ENCODE peak calls at places on chromosomes 12 and 14, in six cellular contexts. I is cardiac septum, S is H7, A is AG04449, P is A549, G is nephron progenitor cell. T is an unnamed sample.

GRCh38 chr12:27525373-27525772 is 1.4 kb downstream of the PPFIBP1 start:
- DNase-seq in I (no peak), S (peak), A (no peak), P (peak), G (no peak), T (no peak)

GRCh38 chr12:123973552-123974341 is 732 bp downstream of the ZNF664 start:
- DNase-seq in I (no peak), S (peak), A (no peak), P (peak), G (peak), T (peak)

GRCh38 chr12:83057436-83057835 is 370.7 kb downstream of the TMTC2 start:
- DNase-seq in I (no peak), S (no peak), A (no peak), P (no peak), G (no peak), T (no peak)

GRCh38 chr14:71236430-71236829 is 329.2 kb downstream of the PCNX1 start:
- DNase-seq in I (no peak), S (no peak), A (no peak), P (no peak), G (no peak), T (no peak)

GRCh38 chr14:56555921-56556570 is 23.6 kb upstream of the TMEM260 start:
- DNase-seq in I (no peak), S (peak), A (no peak), P (peak), G (no peak), T (no peak)

GRCh38 chr12:107650977-107651376 is 34.6 kb upstream of the PWP1 start:
- DNase-seq in I (no peak), S (no peak), A (no peak), P (no peak), G (no peak), T (no peak)

GRCh38 chr14:42944284-42944683 is 1337.6 kb downstream of the LRFN5 start:
- DNase-seq in I (no peak), S (no peak), A (no peak), P (no peak), G (no peak), T (no peak)

GRCh38 chr14:33726685-33727084 is 224.2 kb downstream of the EGLN3 start:
- DNase-seq in I (no peak), S (no peak), A (no peak), P (no peak), G (no peak), T (no peak)

GRCh38 chr12:30830751-30831150 is 76.0 kb upstream of the CAPRIN2 start:
- DNase-seq in I (peak), S (peak), A (no peak), P (no peak), G (no peak), T (no peak)

GRCh38 chr12:82817368-82817767 is 130.7 kb downstream of the TMTC2 start:
- DNase-seq in I (no peak), S (no peak), A (no peak), P (no peak), G (no peak), T (no peak)

GRCh38 chr14:51730094-51730493 is 78.4 kb downstream of the FRMD6 start:
- DNase-seq in I (no peak), S (no peak), A (no peak), P (no peak), G (no peak), T (no peak)

GRCh38 chr14:63276492-63277342 is 42.0 kb downstream of the GPHB5 start:
- DNase-seq in I (no peak), S (peak), A (peak), P (peak), G (peak), T (no peak)

GRCh38 chr14:36451346-36452065 is 68.5 kb downstream of the NKX2-1 start:
- DNase-seq in I (no peak), S (no peak), A (no peak), P (no peak), G (no peak), T (no peak)

T was measured in occipital lobe.